ENCODE peak calls at places on chromosomes 11 and 22, in ten cellular contexts. P is GM18507; X is NCI-H1417; I is smooth muscle cell of the brain vasculature; O is AG04450; F is iris pigment epithelial cell; H is activated T-helper 9 cell treated with anti-CD3 and anti-CD28 coated beads, Interleukin-2, amount 50 U/mL, for 16 hours; R is nephron progenitor cell; Q is ecto neural progenitor cell; G is neuronal stem cell. N is an unnamed sample.

GRCh38 chr11:128559496-128560103 is 27.8 kb downstream of the ETS1 start:
- DNase-seq in R (no peak), G (no peak), O (no peak), P (no peak), F (no peak), X (no peak), I (no peak), H (no peak), Q (no peak), N (no peak)

GRCh38 chr11:85682330-85683305 is 3.4 kb downstream of the CCDC89 start:
- DNase-seq in H (peak), Q (no peak), P (peak), I (no peak), G (no peak), O (peak), X (no peak), F (peak), R (no peak), N (peak)

GRCh38 chr11:130611791-130612251 is 163.4 kb downstream of the ADAMTS15 start:
- DNase-seq in F (no peak), R (no peak), H (no peak), Q (no peak), O (no peak), P (no peak), G (no peak), X (no peak), I (no peak), N (no peak)

GRCh38 chr11:9330387-9331384 is 16.3 kb upstream of the TMEM41B start:
- DNase-seq in Q (no peak), I (no peak), O (no peak), H (no peak), F (no peak), P (no peak), X (no peak), R (no peak), G (no peak), N (no peak)

GRCh38 chr22:45966320-45966891 is 10.6 kb downstream of the WNT7B start:
- DNase-seq in G (no peak), O (no peak), Q (no peak), P (no peak), F (no peak), X (peak), I (no peak), R (no peak), H (no peak), N (no peak)

GRCh38 chr11:90204832-90205646 is 17.8 kb downstream of the CHORDC1 start:
- DNase-seq in X (peak), F (peak), G (peak), P (peak), R (peak), I (no peak), H (no peak), Q (no peak), O (peak), N (no peak)

GRCh38 chr11:62791501-62792192 is at the start of gene TMEM223:
- DNase-seq in Q (peak), I (no peak), P (peak), F (peak), G (peak), X (peak), R (peak), O (no peak), H (peak), N (peak)

GRCh38 chr11:64318694-64319420 is 936 bp downstream of the PRDX5 start:
- DNase-seq in I (no peak), X (peak), P (no peak), O (no peak), G (no peak), H (no peak), R (no peak), Q (no peak), F (no peak), N (no peak)

GRCh38 chr11:60634151-60634550 is 65.3 kb upstream of the MS4A8 start:
- DNase-seq in O (no peak), F (no peak), R (peak), Q (no peak), X (no peak), I (no peak), P (no peak), H (no peak), G (no peak), N (no peak)

GRCh38 chr22:31313366-31314147 is 21.3 kb upstream of the PIK3IP1 start:
- DNase-seq in Q (peak), O (peak), R (peak), H (peak), G (peak), F (peak), I (no peak), P (peak), X (peak), N (peak)

GRCh38 chr11:79507726-79508125 is 66.9 kb upstream of the TENM4 start:
- DNase-seq in P (no peak), G (no peak), F (no peak), X (no peak), H (no peak), Q (no peak), R (no peak), O (no peak), I (no peak), N (no peak)